ENCODE peak calls at places on chromosomes 11 and 22, in eight cellular contexts. P, Y, Q, R, G, C, X and E are unnamed samples.
A peak's percentile ranks its signal among the peaks of the same experiment; 100 is the strongest.

GRCh38 chr11:34169664-34170063 is 64.2 kb downstream of the NAT10 start:
- DNase-seq in P (no peak), Y (no peak), Q (no peak), R (no peak), G (no peak), C (no peak), X (no peak), E (no peak)

GRCh38 chr11:73652046-73652730 is 5.8 kb downstream of the PLEKHB1 start:
- DNase-seq in P (peak; percentile 93), Y (peak; percentile 34), Q (no peak), R (no peak), G (no peak), C (no peak), X (peak; percentile 69), E (no peak)

GRCh38 chr22:48376428-48376827 is 1451.2 kb downstream of the BRD1 start:
- DNase-seq in P (no peak), Y (no peak), Q (no peak), R (peak; percentile 58), G (no peak), C (no peak), X (no peak), E (no peak)

GRCh38 chr22:47172771-47173534 is 410.5 kb downstream of the TBC1D22A start:
- DNase-seq in P (no peak), Y (no peak), Q (no peak), R (peak; percentile 38), G (no peak), C (no peak), X (no peak), E (no peak)

GRCh38 chr11:116114198-116114651 is 610.0 kb upstream of the CADM1 start:
- DNase-seq in P (no peak), Y (no peak), Q (no peak), R (peak; percentile 40), G (no peak), C (no peak), X (no peak), E (no peak)

GRCh38 chr22:25062378-25063095 is 110.0 kb downstream of the KIAA1671 start:
- DNase-seq in P (no peak), Y (no peak), Q (no peak), R (no peak), G (peak; percentile 69), C (no peak), X (no peak), E (no peak)

GRCh38 chr11:117096140-117096972 is 1.9 kb downstream of the SIK3 start:
- DNase-seq in P (peak; percentile 73), Y (no peak), Q (no peak), R (peak; percentile 78), G (peak; percentile 19), C (no peak), X (peak; percentile 90), E (no peak)

GRCh38 chr11:126104420-126104819 is 41.8 kb upstream of the CDON start:
- DNase-seq in P (no peak), Y (peak; percentile 24), Q (peak; percentile 18), R (peak; percentile 93), G (no peak), C (no peak), X (peak; percentile 94), E (no peak)

GRCh38 chr22:21952586-21953571 is at the start of gene PPM1F:
- DNase-seq in P (peak; percentile 85), Y (peak; percentile 67), Q (peak; percentile 72), R (peak; percentile 95), G (peak; percentile 90), C (peak; percentile 87), X (peak; percentile 79), E (peak; percentile 55)

GRCh38 chr11:73184953-73185671 is 33.0 kb upstream of the P2RY2 start:
- DNase-seq in P (peak; percentile 62), Y (peak; percentile 49), Q (peak; percentile 52), R (peak; percentile 91), G (peak; percentile 35), C (peak; percentile 76), X (peak; percentile 64), E (peak; percentile 55)

GRCh38 chr22:50612168-50612714 is 11.6 kb downstream of the MAPK8IP2 start:
- DNase-seq in P (no peak), Y (no peak), Q (no peak), R (peak; percentile 40), G (no peak), C (no peak), X (no peak), E (no peak)

GRCh38 chr11:73040046-73040445 is 102.1 kb downstream of the FCHSD2 start:
- DNase-seq in P (peak; percentile 32), Y (no peak), Q (no peak), R (no peak), G (no peak), C (no peak), X (no peak), E (no peak)

GRCh38 chr11:59076876-59077571 is 9.1 kb upstream of the GLYATL1B start:
- DNase-seq in P (no peak), Y (no peak), Q (no peak), R (no peak), G (no peak), C (no peak), X (no peak), E (no peak)

GRCh38 chr11:14892036-14892556 is at the start of gene CYP2R1:
- DNase-seq in P (peak; percentile 94), Y (peak; percentile 94), Q (peak; percentile 97), R (peak; percentile 99), G (peak; percentile 82), C (peak; percentile 97), X (peak; percentile 99), E (peak; percentile 95)

GRCh38 chr11:22192642-22193347 is at the start of gene ANO5:
- DNase-seq in P (peak; percentile 51), Y (peak; percentile 69), Q (peak; percentile 42), R (peak; percentile 93), G (no peak), C (peak; percentile 58), X (peak; percentile 85), E (no peak)

GRCh38 chr11:64608260-64608538 is 17.2 kb downstream of the SLC22A12 start:
- DNase-seq in P (no peak), Y (no peak), Q (no peak), R (no peak), G (no peak), C (no peak), X (no peak), E (no peak)

GRCh38 chr22:38413085-38414008 is 41.7 kb downstream of the KCNJ4 start:
- DNase-seq in P (no peak), Y (no peak), Q (no peak), R (peak; percentile 40), G (no peak), C (peak; percentile 38), X (no peak), E (no peak)

GRCh38 chr22:19174106-19175025 is 4.2 kb downstream of the SLC25A1 start:
- DNase-seq in P (no peak), Y (no peak), Q (no peak), R (peak; percentile 70), G (no peak), C (no peak), X (peak; percentile 68), E (peak; percentile 92)

GRCh38 chr11:134584001-134584561 is 172.0 kb upstream of the B3GAT1 start:
- DNase-seq in P (no peak), Y (no peak), Q (no peak), R (no peak), G (no peak), C (no peak), X (no peak), E (no peak)